ENCODE peak calls at places on chromosomes 3 and 15, in nine cellular contexts. X, Z, Q, D, S, F, N, L and H are unnamed samples.

GRCh38 chr3:126782554-126782953 is 78.5 kb downstream of the CHCHD6 start:
- DNase-seq in X (peak; percentile 84), Z (no peak), Q (peak; percentile 90), D (peak; percentile 83), S (peak; percentile 70), F (no peak), N (no peak), L (no peak), H (peak; percentile 94)

GRCh38 chr3:146465713-146466465 is 3.5 kb downstream of the PLSCR2 start:
- DNase-seq in X (no peak), Z (no peak), Q (no peak), D (no peak), S (no peak), F (no peak), N (no peak), L (no peak), H (no peak)

GRCh38 chr3:12965999-12966846 is 107.0 kb downstream of the IQSEC1 start:
- DNase-seq in X (no peak), Z (no peak), Q (no peak), D (no peak), S (no peak), F (peak; percentile 34), N (no peak), L (no peak), H (no peak)

GRCh38 chr15:94615688-94616087 is 384.3 kb downstream of the MCTP2 start:
- DNase-seq in X (no peak), Z (no peak), Q (no peak), D (no peak), S (no peak), F (no peak), N (no peak), L (no peak), H (no peak)

GRCh38 chr3:176795897-176796296 is 401.4 kb downstream of the TBL1XR1 start:
- DNase-seq in X (no peak), Z (no peak), Q (no peak), D (no peak), S (no peak), F (no peak), N (no peak), L (no peak), H (no peak)

GRCh38 chr3:148729656-148730055 is 32.0 kb downstream of the AGTR1 start:
- DNase-seq in X (no peak), Z (no peak), Q (no peak), D (no peak), S (no peak), F (no peak), N (no peak), L (no peak), H (no peak)

GRCh38 chr3:134753999-134754742 is 40.9 kb upstream of the EPHB1 start:
- DNase-seq in X (no peak), Z (no peak), Q (no peak), D (no peak), S (no peak), F (no peak), N (no peak), L (no peak), H (no peak)

GRCh38 chr3:170424879-170425278 is 6.2 kb downstream of the CLDN11 start:
- DNase-seq in X (no peak), Z (no peak), Q (no peak), D (no peak), S (no peak), F (no peak), N (no peak), L (no peak), H (no peak)

GRCh38 chr3:182092662-182093262 is 381.0 kb downstream of the SOX2 start:
- DNase-seq in X (no peak), Z (peak; percentile 91), Q (no peak), D (no peak), S (no peak), F (peak; percentile 58), N (no peak), L (peak; percentile 47), H (no peak)

GRCh38 chr3:161415506-161416231 is 44.4 kb upstream of the SPTSSB start:
- DNase-seq in X (peak; percentile 89), Z (peak; percentile 32), Q (peak; percentile 73), D (peak; percentile 76), S (peak; percentile 59), F (no peak), N (no peak), L (no peak), H (peak; percentile 87)

GRCh38 chr15:101063891-101064794 is 145.0 kb downstream of the LRRK1 start:
- DNase-seq in X (no peak), Z (no peak), Q (no peak), D (no peak), S (no peak), F (peak; percentile 18), N (no peak), L (peak; percentile 45), H (no peak)

GRCh38 chr15:89812126-89812846 is 2.4 kb downstream of the ANPEP start:
- DNase-seq in X (no peak), Z (no peak), Q (no peak), D (no peak), S (no peak), F (no peak), N (no peak), L (no peak), H (peak; percentile 61)

GRCh38 chr3:127110982-127111693 is 81.8 kb upstream of the PRR23E start:
- DNase-seq in X (no peak), Z (no peak), Q (no peak), D (no peak), S (no peak), F (no peak), N (no peak), L (no peak), H (no peak)